ENCODE peak calls at places on chromosomes 3 and 15, in five cellular contexts. R is omental fat pad; X is fibroblast of mammary gland; L is cardiac muscle cell; P is activated CD8-positive, alpha-beta memory T cell treated with anti-CD3 and anti-CD28 coated beads, Interleukin-2, amount 10 ng/mL, durations not matched to agents 7 days and 5 days. K is an unnamed sample.

GRCh38 chr15:72536506-72536905 is 62.4 kb downstream of the ARIH1 start:
- DNase-seq in R (no peak), L (no peak), P (no peak), X (no peak), K (no peak)

GRCh38 chr3:187101184-187102072 is 37.9 kb downstream of the RPL39L start:
- DNase-seq in P (peak; percentile 71), X (peak; percentile 73), L (peak; percentile 96), R (peak; percentile 78), K (peak; percentile 91)

GRCh38 chr15:75062706-75063105 is 39.3 kb downstream of the PPCDC start:
- DNase-seq in L (no peak), P (no peak), R (no peak), X (no peak), K (no peak)

GRCh38 chr3:188191460-188191859 is 37.5 kb downstream of the LPP start:
- DNase-seq in L (no peak), R (no peak), P (no peak), X (no peak), K (no peak)

GRCh38 chr15:25789616-25790002 is 73.5 kb downstream of the ATP10A start:
- DNase-seq in X (no peak), L (no peak), P (no peak), R (no peak), K (no peak)

GRCh38 chr15:63372018-63372705 is 9.5 kb downstream of the CA12 start:
- DNase-seq in X (peak; percentile 99), R (peak; percentile 54), L (peak; percentile 94), P (no peak), K (peak; percentile 99)

GRCh38 chr3:23665741-23666140 is 140.0 kb upstream of the UBE2E1 start:
- DNase-seq in X (peak; percentile 73), P (no peak), R (no peak), L (no peak), K (no peak)

GRCh38 chr3:101138817-101139216 is 145.6 kb upstream of the ABI3BP start:
- DNase-seq in X (no peak), P (no peak), R (no peak), L (no peak), K (no peak)

GRCh38 chr15:98440917-98441316 is 207.4 kb upstream of the IGF1R start:
- DNase-seq in R (no peak), L (no peak), X (no peak), P (no peak), K (no peak)

GRCh38 chr15:56244811-56245576 is 1.3 kb upstream of the RFX7 start:
- DNase-seq in P (peak; percentile 54), X (no peak), L (no peak), R (no peak), K (peak; percentile 47)

GRCh38 chr3:11204697-11205397 is 50.6 kb downstream of the HRH1 start:
- DNase-seq in P (no peak), X (no peak), R (no peak), L (no peak), K (no peak)

GRCh38 chr3:62188547-62189375 is 184.6 kb downstream of the FEZF2 start:
- DNase-seq in L (peak; percentile 85), X (peak; percentile 80), P (peak; percentile 70), R (peak; percentile 35), K (peak; percentile 85)

GRCh38 chr3:151386063-151386462 is 1.5 kb upstream of the P2RY12 start:
- DNase-seq in L (no peak), R (no peak), P (no peak), X (peak; percentile 65), K (no peak)

GRCh38 chr3:98784666-98785600 is 21.8 kb downstream of the ST3GAL6 start:
- DNase-seq in P (no peak), X (peak; percentile 84), L (peak; percentile 94), R (no peak), K (peak; percentile 96)

GRCh38 chr3:37248179-37248578 is 73.8 kb upstream of the LRRFIP2 start:
- DNase-seq in R (no peak), X (no peak), P (no peak), L (no peak), K (no peak)

GRCh38 chr3:61936344-61936937 is 375.1 kb downstream of the PTPRG start:
- DNase-seq in P (no peak), L (peak; percentile 50), X (peak; percentile 32), R (no peak), K (no peak)

GRCh38 chr3:166433060-166433459 is 595.8 kb upstream of the BCHE start:
- DNase-seq in R (no peak), X (no peak), L (no peak), P (no peak), K (no peak)

GRCh38 chr3:24137958-24138875 is 193.1 kb downstream of the NR1D2 start:
- DNase-seq in L (no peak), P (no peak), R (no peak), X (no peak), K (no peak)

GRCh38 chr3:116051040-116051439 is 394.2 kb downstream of the LSAMP start:
- DNase-seq in X (no peak), R (no peak), L (no peak), P (no peak), K (no peak)

GRCh38 chr3:113559011-113559410 is 26.7 kb downstream of the SIDT1 start:
- DNase-seq in P (no peak), L (no peak), X (no peak), R (no peak), K (no peak)

GRCh38 chr15:78035861-78036476 is 41.5 kb downstream of the TBC1D2B start:
- DNase-seq in R (no peak), X (no peak), L (no peak), P (peak; percentile 31), K (no peak)

GRCh38 chr15:20353966-20354883 is 187.4 kb downstream of the GOLGA6L6 start:
- DNase-seq in L (no peak), X (no peak), P (no peak), R (no peak), K (no peak)

GRCh38 chr15:40939909-40940801 is 11.0 kb downstream of the DLL4 start:
- DNase-seq in P (no peak), R (no peak), L (no peak), X (no peak), K (no peak)

GRCh38 chr3:171282041-171282440 is 178.2 kb downstream of the TNIK start:
- DNase-seq in P (no peak), X (peak; percentile 81), R (no peak), L (peak; percentile 90), K (peak; percentile 98)

GRCh38 chr15:65099336-65099735 is 15.7 kb downstream of the UBAP1L start:
- DNase-seq in X (no peak), R (no peak), P (no peak), L (no peak), K (no peak)

GRCh38 chr15:55186331-55186730 is 10.4 kb downstream of the RSL24D1 start:
- DNase-seq in X (no peak), P (no peak), R (no peak), L (no peak), K (no peak)

GRCh38 chr3:143171141-143171651 is 51.6 kb downstream of the CHST2 start:
- DNase-seq in X (peak; percentile 68), L (peak; percentile 75), P (peak; percentile 56), R (no peak), K (peak; percentile 56)

GRCh38 chr3:189914799-189915198 is 205.9 kb downstream of the P3H2 start:
- DNase-seq in L (peak; percentile 88), P (no peak), X (peak; percentile 96), R (no peak), K (peak; percentile 94)

GRCh38 chr3:49012441-49013017 is 5.3 kb downstream of the WDR6 start:
- DNase-seq in L (no peak), P (no peak), X (no peak), R (no peak), K (no peak)

GRCh38 chr3:184314700-184315505 is 497 bp downstream of the EIF4G1 start:
- DNase-seq in X (peak; percentile 75), P (peak; percentile 65), L (peak; percentile 92), R (peak; percentile 65), K (peak; percentile 81)

GRCh38 chr15:62739507-62739906 is 303.0 kb upstream of the TPM1 start:
- DNase-seq in R (no peak), X (peak; percentile 25), L (no peak), P (no peak), K (peak; percentile 67)

GRCh38 chr3:134659391-134660045 is 8.7 kb upstream of the KY start:
- DNase-seq in L (no peak), X (no peak), P (no peak), R (no peak), K (no peak)

GRCh38 chr3:126493731-126494130 is 18.0 kb upstream of the ZXDC start:
- DNase-seq in R (no peak), P (no peak), L (no peak), X (no peak), K (no peak)

GRCh38 chr3:113746955-113747718 is at the start of gene ATP6V1A:
- DNase-seq in X (no peak), R (peak; percentile 24), P (peak; percentile 82), L (no peak), K (no peak)

GRCh38 chr3:138051946-138052802 is 42.2 kb downstream of the CLDN18 start:
- DNase-seq in R (no peak), X (peak; percentile 61), P (no peak), L (peak; percentile 60), K (peak; percentile 68)

GRCh38 chr3:119557192-119557873 is 2.1 kb downstream of the CD80 start:
- DNase-seq in R (no peak), P (no peak), X (no peak), L (no peak), K (no peak)

GRCh38 chr3:126538316-126538715 is 14.4 kb downstream of the CHST13 start:
- DNase-seq in X (no peak), P (no peak), R (peak; percentile 11), L (no peak), K (no peak)

GRCh38 chr3:191330309-191330712 is at the start of gene UTS2B:
- DNase-seq in P (no peak), R (no peak), L (peak; percentile 75), X (peak; percentile 76), K (peak; percentile 81)

GRCh38 chr15:51842852-51843737 is 13.6 kb downstream of the TMOD3 start:
- DNase-seq in L (peak; percentile 33), R (no peak), X (peak; percentile 51), P (no peak), K (peak; percentile 65)